ENCODE peak calls at places on chromosomes 1 and 21, in nine cellular contexts. O, K, J, M, D, U, B, A and F are unnamed samples.

GRCh38 chr1:65423884-65424655 is 3.6 kb downstream of the LEPR start:
- DNase-seq in O (no peak), K (no peak), J (peak), M (no peak), D (peak), U (no peak), B (peak), A (no peak), F (peak)

GRCh38 chr1:118081387-118081786 is 103.6 kb downstream of the SPAG17 start:
- DNase-seq in O (no peak), K (no peak), J (no peak), M (no peak), D (no peak), U (no peak), B (peak), A (no peak), F (no peak)

GRCh38 chr21:42414928-42415769 is 11.4 kb downstream of the UBASH3A start:
- DNase-seq in O (peak), K (no peak), J (peak), M (peak), D (peak), U (peak), B (peak), A (no peak), F (peak)

GRCh38 chr1:116538527-116538926 is 32.3 kb downstream of the CD58 start:
- DNase-seq in O (no peak), K (no peak), J (no peak), M (no peak), D (peak), U (no peak), B (peak), A (no peak), F (peak)

GRCh38 chr1:10687142-10687715 is 109.2 kb downstream of the CASZ1 start:
- DNase-seq in O (no peak), K (no peak), J (no peak), M (no peak), D (no peak), U (no peak), B (no peak), A (no peak), F (no peak)

GRCh38 chr1:9028921-9029715 is 2.9 kb upstream of the SLC2A7 start:
- DNase-seq in O (no peak), K (no peak), J (no peak), M (no peak), D (no peak), U (no peak), B (no peak), A (no peak), F (peak)

GRCh38 chr1:1373051-1373450 is 2.0 kb downstream of the AURKAIP1 start:
- DNase-seq in O (no peak), K (no peak), J (no peak), M (no peak), D (no peak), U (no peak), B (no peak), A (no peak), F (no peak)

GRCh38 chr1:12076425-12077005 is 13.4 kb downstream of the TNFRSF8 start:
- DNase-seq in O (no peak), K (no peak), J (no peak), M (no peak), D (no peak), U (no peak), B (no peak), A (no peak), F (no peak)

GRCh38 chr1:203196371-203196770 is 9.9 kb upstream of the CHI3L1 start:
- DNase-seq in O (no peak), K (no peak), J (no peak), M (no peak), D (no peak), U (no peak), B (no peak), A (no peak), F (no peak)

GRCh38 chr1:150973258-150973825 is 1.3 kb downstream of the CERS2 start:
- DNase-seq in O (no peak), K (no peak), J (no peak), M (no peak), D (peak), U (peak), B (peak), A (no peak), F (peak)

GRCh38 chr1:227447531-227447990 is 115.8 kb upstream of the ZNF678 start:
- DNase-seq in O (no peak), K (no peak), J (no peak), M (no peak), D (peak), U (no peak), B (no peak), A (no peak), F (peak)

GRCh38 chr1:218946147-218946546 is 227.5 kb upstream of the LYPLAL1 start:
- DNase-seq in O (no peak), K (no peak), J (no peak), M (no peak), D (no peak), U (no peak), B (no peak), A (no peak), F (no peak)

GRCh38 chr1:157157481-157158190 is 19.4 kb upstream of the ETV3 start:
- DNase-seq in O (no peak), K (no peak), J (no peak), M (no peak), D (peak), U (no peak), B (no peak), A (no peak), F (peak)